ENCODE peak calls at places on chromosomes 1 and 21, in six cellular contexts. Y is lung; D is neural crest cell; W is omental fat pad; Q is CD8-positive, alpha-beta T cell; X is PC-3. S is an unnamed sample.

GRCh38 chr1:6488602-6489382 is 2.7 kb downstream of the PLEKHG5 start:
- DNase-seq in W (no peak), Q (no peak), Y (no peak), D (no peak), X (peak), S (no peak)

GRCh38 chr1:77104672-77105071 is 114.6 kb downstream of the PIGK start:
- DNase-seq in X (no peak), Q (no peak), W (no peak), Y (no peak), D (no peak), S (no peak)

GRCh38 chr1:33918368-33918767 is 54.5 kb downstream of the HMGB4 start:
- DNase-seq in W (no peak), Y (no peak), Q (no peak), X (no peak), D (no peak), S (no peak)

GRCh38 chr1:119962296-119962968 is 66.1 kb upstream of the ADAM30 start:
- DNase-seq in Y (no peak), X (no peak), D (no peak), W (no peak), Q (no peak), S (no peak)

GRCh38 chr1:53848025-53848424 is 9.9 kb upstream of the NDC1 start:
- DNase-seq in Y (no peak), W (no peak), X (no peak), D (no peak), Q (no peak), S (no peak)

GRCh38 chr1:113786055-113786454 is 26.2 kb downstream of the RSBN1 start:
- DNase-seq in Y (no peak), D (no peak), X (peak), Q (no peak), W (no peak), S (no peak)

GRCh38 chr1:26020390-26020789 is 1.2 kb upstream of the EXTL1 start:
- DNase-seq in Y (no peak), D (no peak), X (no peak), Q (no peak), W (no peak), S (no peak)

GRCh38 chr1:151839457-151840409 is at the start of gene C2CD4D:
- DNase-seq in W (no peak), D (peak), X (peak), Q (peak), Y (peak), S (no peak)

GRCh38 chr1:31793586-31794285 is 22.1 kb downstream of the SPOCD1 start:
- DNase-seq in Q (no peak), D (no peak), W (no peak), X (no peak), Y (no peak), S (no peak)

GRCh38 chr1:168179411-168180147 is 817 bp downstream of the TIPRL start:
- DNase-seq in D (no peak), Q (no peak), W (no peak), Y (no peak), X (peak), S (no peak)

GRCh38 chr1:220226752-220227151 is 45.5 kb downstream of the RAB3GAP2 start:
- DNase-seq in W (no peak), D (no peak), Q (no peak), X (no peak), Y (no peak), S (no peak)

GRCh38 chr1:239386453-239387303 is at the start of gene CHRM3:
- DNase-seq in Y (peak), Q (no peak), W (peak), X (peak), D (peak), S (peak)

GRCh38 chr1:68197891-68198290 is 34.4 kb downstream of the WLS start:
- DNase-seq in D (no peak), X (peak), W (no peak), Q (no peak), Y (no peak), S (no peak)

GRCh38 chr21:45436371-45437040 is 31.5 kb downstream of the COL18A1 start:
- DNase-seq in Y (no peak), Q (no peak), X (no peak), W (no peak), D (no peak), S (no peak)

GRCh38 chr1:228341450-228341813 is 65.2 kb downstream of the TRIM11 start:
- DNase-seq in D (no peak), W (no peak), X (no peak), Q (no peak), Y (no peak), S (no peak)

GRCh38 chr21:34351786-34352241 is 12.0 kb upstream of the KCNE2 start:
- DNase-seq in W (no peak), Q (no peak), D (peak), Y (no peak), X (peak), S (no peak)

GRCh38 chr21:45577806-45578801 is 35.9 kb upstream of the SLC19A1 start:
- DNase-seq in W (peak), Q (no peak), D (no peak), X (peak), Y (peak), S (no peak)

DNA sequence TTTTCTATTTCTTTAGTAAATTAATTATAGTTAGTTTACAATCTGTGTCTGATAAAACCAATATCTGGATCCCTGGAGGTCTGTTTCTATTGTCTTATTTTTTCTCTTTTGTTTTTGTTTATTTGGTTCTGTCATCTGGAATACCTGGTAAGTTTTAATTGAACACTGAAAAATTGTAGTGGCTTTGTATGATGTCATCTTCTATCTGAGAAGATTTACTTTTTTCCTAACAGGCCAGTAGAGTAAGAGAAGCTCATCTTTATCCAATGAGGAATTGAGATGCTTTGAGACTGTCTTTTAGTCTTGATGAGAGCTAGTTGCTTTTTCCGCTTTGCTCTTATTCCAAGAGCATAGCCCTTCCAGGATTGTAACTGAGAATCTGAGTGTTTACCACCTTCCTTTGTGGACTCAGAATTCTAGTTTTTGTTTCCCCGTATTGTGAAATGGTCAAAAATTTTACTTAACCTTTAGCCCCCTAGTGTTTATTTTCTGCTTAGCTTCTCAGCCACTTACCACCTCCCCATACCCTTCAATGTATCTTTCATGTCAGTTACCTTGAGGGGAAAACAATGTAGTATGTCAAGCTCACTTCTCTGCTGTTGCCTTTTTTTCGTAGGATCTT is 25.0 kb downstream of the PTGFRN start:
- DNase-seq in Q (no peak), W (no peak), D (no peak), Y (no peak), X (peak), S (no peak)
- TF ChIP-seq CTCF in Q (peak), W (no peak), D (peak), Y (no peak), X (peak), S (peak)

DNA sequence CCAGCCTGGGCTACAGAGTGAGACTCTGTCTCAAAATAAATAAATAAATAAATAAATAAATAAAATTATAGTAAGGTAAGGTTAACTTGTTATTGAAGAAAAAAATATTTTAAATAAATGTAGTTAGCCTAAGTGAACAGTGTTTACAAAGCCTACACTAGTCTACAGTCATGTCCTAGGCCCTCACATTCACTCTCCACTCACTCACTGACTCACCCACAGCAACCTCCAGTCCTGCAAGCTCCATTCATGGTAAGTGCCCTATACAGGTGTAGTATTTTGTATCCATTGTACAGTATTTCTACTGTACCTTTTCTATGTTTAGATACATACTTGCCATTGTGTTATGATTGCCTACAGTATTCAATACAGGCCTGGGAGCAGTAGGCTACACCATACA is 14.9 kb downstream of the KCNN3 start:
- DNase-seq in D (no peak), X (peak), W (no peak), Y (no peak), Q (no peak), S (no peak)
- TF ChIP-seq CTCF in D (no peak), X (no peak), W (no peak), Y (no peak), Q (no peak), S (no peak)

GRCh38 chr1:118132000-118132399 is 53.0 kb downstream of the SPAG17 start:
- DNase-seq in W (no peak), X (no peak), D (no peak), Q (no peak), Y (no peak), S (no peak)
- TF ChIP-seq CTCF in W (no peak), X (no peak), D (no peak), Q (no peak), Y (no peak), S (no peak)

GRCh38 chr1:116880952-116881351 is 28.8 kb upstream of the PTGFRN start:
- DNase-seq in Y (no peak), W (no peak), Q (no peak), X (no peak), D (no peak), S (no peak)

GRCh38 chr1:116879478-116880133 is 30.1 kb upstream of the PTGFRN start:
- DNase-seq in X (no peak), W (no peak), Q (no peak), Y (no peak), D (no peak), S (no peak)

GRCh38 chr1:116878804-116879477 is 30.8 kb upstream of the PTGFRN start:
- DNase-seq in X (peak), Q (peak), W (no peak), Y (no peak), D (peak), S (no peak)

GRCh38 chr1:116882866-116883265 is 26.9 kb upstream of the PTGFRN start:
- DNase-seq in Q (no peak), D (no peak), Y (no peak), W (no peak), X (no peak), S (no peak)

GRCh38 chr1:116881879-116882520 is 27.7 kb upstream of the PTGFRN start:
- DNase-seq in D (no peak), Q (peak), W (peak), X (peak), Y (peak), S (no peak)
- TF ChIP-seq CTCF in D (peak), Q (no peak), W (no peak), X (peak), Y (no peak), S (peak)

DNA sequence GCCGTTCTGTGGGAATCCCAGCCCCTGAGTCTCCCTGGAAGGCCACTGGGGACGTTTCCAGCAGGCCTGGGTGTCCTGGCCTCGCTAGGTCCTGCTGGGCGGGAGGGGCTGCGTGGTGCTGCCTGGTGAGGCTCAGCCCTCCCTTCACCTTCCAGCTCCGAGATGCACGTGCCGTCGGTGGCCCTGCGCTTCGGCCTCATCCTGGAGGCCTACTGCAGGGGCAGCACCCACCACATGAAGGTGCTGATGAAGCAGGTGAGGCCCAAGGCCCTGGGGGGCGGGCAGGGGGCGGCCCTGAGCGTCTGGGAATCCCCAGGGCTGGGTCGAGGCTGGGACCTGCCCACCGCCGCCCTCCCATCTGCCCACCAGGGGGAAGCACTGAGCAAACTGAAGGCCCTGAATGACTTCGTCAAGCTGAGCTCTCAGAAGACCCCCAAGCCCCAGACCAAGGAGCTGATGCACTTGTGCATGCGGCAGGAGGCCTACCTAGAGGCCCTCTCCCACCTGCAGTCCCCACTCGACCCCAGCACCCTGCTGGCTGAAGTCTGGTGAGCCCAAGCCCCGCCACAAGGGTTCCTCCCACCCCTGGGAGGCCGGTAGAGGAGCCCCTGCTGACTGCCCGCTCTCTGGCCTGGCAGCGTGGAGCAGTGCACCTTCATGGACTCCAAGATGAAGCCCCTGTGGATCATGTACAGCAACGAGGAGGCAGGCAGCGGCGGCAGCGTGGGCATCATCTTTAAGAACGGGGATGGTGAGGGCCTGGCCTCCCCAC is 70.3 kb downstream of the PIK3CD start:
- DNase-seq in D (peak), Y (no peak), Q (peak), X (peak), W (no peak), S (no peak)
- TF ChIP-seq CTCF in D (peak), Y (peak), Q (peak), X (peak), W (no peak), S (peak)

S was measured in D721Med.